ENCODE peak calls at places on chromosomes 16 and 17, in six cellular contexts. One of them, this sample, is unnamed.

GRCh38 chr17:53142890-53143289 is 679.8 kb upstream of the KIF2B start:
- DNase-seq in adrenal gland: no peak
- DNase-seq in uterus: no peak
- DNase-seq in A549: peak
- DNase-seq in GM12892: no peak
- DNase-seq in esophagus squamous epithelium: no peak
- DNase-seq in this sample: no peak

GRCh38 chr17:12133183-12133582 is 112.5 kb downstream of the MAP2K4 start:
- DNase-seq in esophagus squamous epithelium: no peak
- DNase-seq in adrenal gland: no peak
- DNase-seq in A549: no peak
- DNase-seq in uterus: no peak
- DNase-seq in GM12892: no peak
- DNase-seq in this sample: no peak

GRCh38 chr16:86377251-86378022 is 132.9 kb upstream of the FOXF1 start:
- DNase-seq in A549: no peak
- DNase-seq in esophagus squamous epithelium: no peak
- DNase-seq in GM12892: no peak
- DNase-seq in uterus: no peak
- DNase-seq in adrenal gland: no peak
- DNase-seq in this sample: no peak

GRCh38 chr16:732936-733335 is 6.0 kb downstream of the HAGHL start:
- DNase-seq in uterus: no peak
- DNase-seq in GM12892: no peak
- DNase-seq in adrenal gland: no peak
- DNase-seq in A549: peak
- DNase-seq in esophagus squamous epithelium: no peak
- DNase-seq in this sample: no peak

GRCh38 chr17:33520404-33521032 is 227.4 kb upstream of the ASIC2 start:
- DNase-seq in GM12892: peak
- DNase-seq in A549: peak
- DNase-seq in adrenal gland: peak
- DNase-seq in uterus: peak
- DNase-seq in esophagus squamous epithelium: no peak
- DNase-seq in this sample: peak

GRCh38 chr16:12646490-12647274 is 157.0 kb downstream of the CPPED1 start:
- DNase-seq in GM12892: no peak
- DNase-seq in adrenal gland: no peak
- DNase-seq in A549: peak
- DNase-seq in uterus: peak
- DNase-seq in esophagus squamous epithelium: no peak
- DNase-seq in this sample: no peak

GRCh38 chr17:72717676-72718075 is 374.8 kb downstream of the SLC39A11 start:
- DNase-seq in adrenal gland: no peak
- DNase-seq in esophagus squamous epithelium: no peak
- DNase-seq in A549: no peak
- DNase-seq in uterus: no peak
- DNase-seq in GM12892: no peak
- DNase-seq in this sample: no peak

GRCh38 chr17:76534831-76535732 is 2.4 kb downstream of the CYGB start:
- DNase-seq in A549: no peak
- DNase-seq in esophagus squamous epithelium: no peak
- DNase-seq in adrenal gland: no peak
- DNase-seq in uterus: no peak
- DNase-seq in GM12892: no peak
- DNase-seq in this sample: no peak

GRCh38 chr17:74345433-74346241 is 16.0 kb downstream of the BTBD17 start:
- DNase-seq in adrenal gland: no peak
- DNase-seq in uterus: no peak
- DNase-seq in GM12892: no peak
- DNase-seq in esophagus squamous epithelium: no peak
- DNase-seq in A549: no peak
- DNase-seq in this sample: no peak

GRCh38 chr17:64974750-64975317 is 55.6 kb upstream of the LRRC37A3 start:
- DNase-seq in esophagus squamous epithelium: no peak
- DNase-seq in GM12892: no peak
- DNase-seq in A549: no peak
- DNase-seq in uterus: no peak
- DNase-seq in adrenal gland: no peak
- DNase-seq in this sample: peak

GRCh38 chr16:10172848-10173655 is 9.2 kb downstream of the GRIN2A start:
- DNase-seq in uterus: no peak
- DNase-seq in GM12892: no peak
- DNase-seq in A549: no peak
- DNase-seq in adrenal gland: no peak
- DNase-seq in esophagus squamous epithelium: no peak
- DNase-seq in this sample: no peak

GRCh38 chr17:82434216-82434565 is 15.8 kb upstream of the OGFOD3 start:
- DNase-seq in uterus: no peak
- DNase-seq in adrenal gland: no peak
- DNase-seq in GM12892: no peak
- DNase-seq in A549: no peak
- DNase-seq in esophagus squamous epithelium: no peak
- DNase-seq in this sample: no peak

GRCh38 chr16:22786691-22787090 is 27.3 kb upstream of the HS3ST2 start:
- DNase-seq in A549: no peak
- DNase-seq in GM12892: no peak
- DNase-seq in adrenal gland: no peak
- DNase-seq in esophagus squamous epithelium: no peak
- DNase-seq in uterus: no peak
- DNase-seq in this sample: no peak

GRCh38 chr17:350706-351435 is 1.7 kb downstream of the RPH3AL start:
- DNase-seq in A549: peak
- DNase-seq in GM12892: no peak
- DNase-seq in adrenal gland: peak
- DNase-seq in uterus: peak
- DNase-seq in esophagus squamous epithelium: no peak
- DNase-seq in this sample: no peak

GRCh38 chr17:30405161-30405560 is 26.4 kb downstream of the CPD start:
- DNase-seq in adrenal gland: no peak
- DNase-seq in GM12892: no peak
- DNase-seq in uterus: no peak
- DNase-seq in esophagus squamous epithelium: no peak
- DNase-seq in A549: no peak
- DNase-seq in this sample: no peak

GRCh38 chr16:50697881-50698767 is 4.7 kb downstream of the NOD2 start:
- DNase-seq in adrenal gland: peak
- DNase-seq in uterus: peak
- DNase-seq in esophagus squamous epithelium: no peak
- DNase-seq in GM12892: no peak
- DNase-seq in A549: no peak
- DNase-seq in this sample: no peak

GRCh38 chr16:49050607-49051006 is 231.0 kb downstream of the CBLN1 start:
- DNase-seq in uterus: peak
- DNase-seq in A549: no peak
- DNase-seq in GM12892: no peak
- DNase-seq in adrenal gland: peak
- DNase-seq in esophagus squamous epithelium: no peak
- DNase-seq in this sample: no peak

GRCh38 chr16:30445149-30445407 is 596 bp downstream of the SEPHS2 start:
- DNase-seq in adrenal gland: no peak
- DNase-seq in A549: no peak
- DNase-seq in esophagus squamous epithelium: no peak
- DNase-seq in uterus: no peak
- DNase-seq in GM12892: no peak
- DNase-seq in this sample: no peak

GRCh38 chr16:52537463-52537862 is 9.5 kb downstream of the TOX3 start:
- DNase-seq in GM12892: no peak
- DNase-seq in A549: peak
- DNase-seq in uterus: no peak
- DNase-seq in esophagus squamous epithelium: no peak
- DNase-seq in adrenal gland: no peak
- DNase-seq in this sample: no peak

GRCh38 chr16:65037558-65037957 is 84.3 kb downstream of the CDH11 start:
- DNase-seq in uterus: no peak
- DNase-seq in GM12892: no peak
- DNase-seq in adrenal gland: no peak
- DNase-seq in A549: no peak
- DNase-seq in esophagus squamous epithelium: no peak
- DNase-seq in this sample: no peak

GRCh38 chr16:50717109-50717893 is 23.9 kb downstream of the NOD2 start:
- DNase-seq in uterus: no peak
- DNase-seq in GM12892: no peak
- DNase-seq in A549: no peak
- DNase-seq in adrenal gland: no peak
- DNase-seq in esophagus squamous epithelium: no peak
- DNase-seq in this sample: no peak

GRCh38 chr17:47413872-47414271 is 90.1 kb downstream of the EFCAB13 start:
- DNase-seq in adrenal gland: no peak
- DNase-seq in A549: no peak
- DNase-seq in uterus: no peak
- DNase-seq in esophagus squamous epithelium: no peak
- DNase-seq in GM12892: no peak
- DNase-seq in this sample: no peak

GRCh38 chr17:44044092-44044491 is 22.4 kb downstream of the LSM12 start:
- DNase-seq in A549: no peak
- DNase-seq in GM12892: no peak
- DNase-seq in uterus: no peak
- DNase-seq in adrenal gland: no peak
- DNase-seq in esophagus squamous epithelium: no peak
- DNase-seq in this sample: no peak

GRCh38 chr16:11242658-11243057 is 13.3 kb downstream of the SOCS1 start:
- DNase-seq in GM12892: no peak
- DNase-seq in adrenal gland: no peak
- DNase-seq in esophagus squamous epithelium: no peak
- DNase-seq in A549: no peak
- DNase-seq in uterus: no peak
- DNase-seq in this sample: no peak

GRCh38 chr16:19113577-19114358 is at the start of gene ITPRIPL2:
- DNase-seq in uterus: peak
- DNase-seq in A549: peak
- DNase-seq in adrenal gland: peak
- DNase-seq in GM12892: peak
- DNase-seq in esophagus squamous epithelium: no peak
- DNase-seq in this sample: peak
- TF ChIP-seq POLR2A in uterus: peak
- TF ChIP-seq POLR2A in A549: peak
- TF ChIP-seq POLR2A in adrenal gland: peak
- TF ChIP-seq POLR2A in GM12892: no peak
- TF ChIP-seq POLR2A in esophagus squamous epithelium: no peak
- TF ChIP-seq POLR2A in this sample: peak

DNA sequence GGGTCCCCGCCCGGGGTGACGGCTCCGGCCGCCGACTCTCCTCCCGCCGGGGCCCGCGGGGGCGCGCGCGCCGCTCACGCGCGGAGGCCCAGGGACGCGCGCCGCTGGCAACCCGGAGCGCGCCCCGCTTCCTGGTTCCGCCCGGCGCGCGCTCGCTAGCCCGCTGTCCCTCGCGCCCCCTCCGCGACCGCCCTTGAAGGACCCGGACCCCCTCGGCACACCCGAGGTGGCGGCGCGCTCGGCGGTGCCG is at the start of gene STAT5B:
- DNase-seq in uterus: peak
- DNase-seq in A549: peak
- DNase-seq in esophagus squamous epithelium: no peak
- DNase-seq in adrenal gland: peak
- DNase-seq in GM12892: peak
- DNase-seq in this sample: peak
- TF ChIP-seq POLR2A in uterus: peak
- TF ChIP-seq POLR2A in A549: peak
- TF ChIP-seq POLR2A in esophagus squamous epithelium: no peak
- TF ChIP-seq POLR2A in adrenal gland: no peak
- TF ChIP-seq POLR2A in GM12892: peak
- TF ChIP-seq POLR2A in this sample: peak

GRCh38 chr17:19018600-19018950 is 14.0 kb upstream of the FAM83G start:
- DNase-seq in adrenal gland: no peak
- DNase-seq in GM12892: no peak
- DNase-seq in esophagus squamous epithelium: no peak
- DNase-seq in A549: no peak
- DNase-seq in uterus: no peak
- DNase-seq in this sample: no peak

GRCh38 chr17:19016881-19017280 is 12.3 kb upstream of the FAM83G start:
- DNase-seq in GM12892: no peak
- DNase-seq in esophagus squamous epithelium: no peak
- DNase-seq in uterus: no peak
- DNase-seq in A549: no peak
- DNase-seq in adrenal gland: no peak
- DNase-seq in this sample: no peak

GRCh38 chr17:19017401-19017800 is 12.8 kb upstream of the FAM83G start:
- DNase-seq in adrenal gland: no peak
- DNase-seq in A549: no peak
- DNase-seq in uterus: no peak
- DNase-seq in esophagus squamous epithelium: no peak
- DNase-seq in GM12892: no peak
- DNase-seq in this sample: no peak

GRCh38 chr17:19019041-19019941 is 14.7 kb upstream of the FAM83G start:
- DNase-seq in GM12892: no peak
- DNase-seq in A549: no peak
- DNase-seq in adrenal gland: no peak
- DNase-seq in esophagus squamous epithelium: no peak
- DNase-seq in uterus: no peak
- DNase-seq in this sample: peak

GRCh38 chr17:19017804-19018599 is 13.4 kb upstream of the FAM83G start:
- DNase-seq in adrenal gland: no peak
- DNase-seq in GM12892: no peak
- DNase-seq in A549: no peak
- DNase-seq in uterus: no peak
- DNase-seq in esophagus squamous epithelium: no peak
- DNase-seq in this sample: no peak
- TF ChIP-seq POLR2A in adrenal gland: no peak
- TF ChIP-seq POLR2A in GM12892: no peak
- TF ChIP-seq POLR2A in A549: no peak
- TF ChIP-seq POLR2A in uterus: no peak
- TF ChIP-seq POLR2A in esophagus squamous epithelium: no peak
- TF ChIP-seq POLR2A in this sample: no peak

GRCh38 chr16:1983053-1983543 is 895 bp upstream of the GFER start:
- DNase-seq in esophagus squamous epithelium: no peak
- DNase-seq in GM12892: no peak
- DNase-seq in adrenal gland: no peak
- DNase-seq in uterus: no peak
- DNase-seq in A549: no peak
- DNase-seq in this sample: no peak

GRCh38 chr16:1980770-1981087 is 540 bp downstream of the NOXO1 start:
- DNase-seq in uterus: no peak
- DNase-seq in GM12892: no peak
- DNase-seq in adrenal gland: no peak
- DNase-seq in esophagus squamous epithelium: no peak
- DNase-seq in A549: no peak
- DNase-seq in this sample: no peak

GRCh38 chr16:1980026-1980769 is 1.1 kb downstream of the NOXO1 start:
- DNase-seq in adrenal gland: no peak
- DNase-seq in A549: no peak
- DNase-seq in uterus: no peak
- DNase-seq in GM12892: no peak
- DNase-seq in esophagus squamous epithelium: no peak
- DNase-seq in this sample: no peak

GRCh38 chr16:1981972-1982574 is 804 bp upstream of the NOXO1 start:
- DNase-seq in GM12892: no peak
- DNase-seq in uterus: no peak
- DNase-seq in A549: no peak
- DNase-seq in adrenal gland: no peak
- DNase-seq in esophagus squamous epithelium: no peak
- DNase-seq in this sample: no peak

GRCh38 chr16:1981398-1981836 is at the start of gene NOXO1:
- DNase-seq in adrenal gland: no peak
- DNase-seq in esophagus squamous epithelium: no peak
- DNase-seq in A549: no peak
- DNase-seq in uterus: no peak
- DNase-seq in GM12892: no peak
- DNase-seq in this sample: no peak
- TF ChIP-seq POLR2A in adrenal gland: no peak
- TF ChIP-seq POLR2A in esophagus squamous epithelium: no peak
- TF ChIP-seq POLR2A in A549: no peak
- TF ChIP-seq POLR2A in uterus: no peak
- TF ChIP-seq POLR2A in GM12892: no peak
- TF ChIP-seq POLR2A in this sample: no peak

GRCh38 chr17:48816774-48817590 is at the start of gene TTLL6:
- DNase-seq in A549: peak
- DNase-seq in esophagus squamous epithelium: no peak
- DNase-seq in uterus: peak
- DNase-seq in adrenal gland: peak
- DNase-seq in GM12892: peak
- DNase-seq in this sample: peak
- TF ChIP-seq POLR2A in A549: no peak
- TF ChIP-seq POLR2A in esophagus squamous epithelium: no peak
- TF ChIP-seq POLR2A in uterus: no peak
- TF ChIP-seq POLR2A in adrenal gland: no peak
- TF ChIP-seq POLR2A in GM12892: no peak
- TF ChIP-seq POLR2A in this sample: no peak